ENCODE peak calls at places on chromosome 17, in seven cellular contexts. One of them, this sample, is unnamed.

GRCh38 chr17:73030501-73030911 is 62.0 kb downstream of the SLC39A11 start:
- DNase-seq in NCI-H1105: no peak
- DNase-seq in HFF-Myc: no peak
- DNase-seq in WTC11: no peak
- DNase-seq in NCI-H460: no peak
- DNase-seq in Peyer's patch: no peak
- DNase-seq in GM12865: no peak
- DNase-seq in this sample: no peak

GRCh38 chr17:48322060-48322459 is 108.0 kb downstream of the SKAP1 start:
- DNase-seq in Peyer's patch: no peak
- DNase-seq in HFF-Myc: no peak
- DNase-seq in NCI-H1105: no peak
- DNase-seq in NCI-H460: no peak
- DNase-seq in WTC11: no peak
- DNase-seq in GM12865: no peak
- DNase-seq in this sample: no peak

GRCh38 chr17:77596491-77597420 is 361.7 kb upstream of the TNRC6C start:
- DNase-seq in WTC11: no peak
- DNase-seq in GM12865: no peak
- DNase-seq in NCI-H1105: no peak
- DNase-seq in NCI-H460: no peak
- DNase-seq in Peyer's patch: no peak
- DNase-seq in HFF-Myc: no peak
- DNase-seq in this sample: no peak

GRCh38 chr17:77317091-77317519 is 176.3 kb downstream of the SEC14L1 start:
- DNase-seq in GM12865: no peak
- DNase-seq in HFF-Myc: no peak
- DNase-seq in WTC11: no peak
- DNase-seq in Peyer's patch: peak; percentile 46
- DNase-seq in NCI-H460: no peak
- DNase-seq in NCI-H1105: no peak
- DNase-seq in this sample: no peak

GRCh38 chr17:17028878-17029535 is 13.2 kb upstream of the MPRIP start:
- DNase-seq in GM12865: no peak
- DNase-seq in HFF-Myc: no peak
- DNase-seq in Peyer's patch: peak; percentile 49
- DNase-seq in NCI-H460: no peak
- DNase-seq in NCI-H1105: no peak
- DNase-seq in WTC11: no peak
- DNase-seq in this sample: no peak

GRCh38 chr17:8304181-8304910 is 5.7 kb upstream of the ARHGEF15 start:
- DNase-seq in HFF-Myc: no peak
- DNase-seq in GM12865: no peak
- DNase-seq in WTC11: no peak
- DNase-seq in Peyer's patch: no peak
- DNase-seq in NCI-H460: no peak
- DNase-seq in NCI-H1105: no peak
- DNase-seq in this sample: no peak

GRCh38 chr17:44217738-44218343 is 1.6 kb downstream of the UBTF start:
- DNase-seq in GM12865: no peak
- DNase-seq in NCI-H1105: no peak
- DNase-seq in Peyer's patch: no peak
- DNase-seq in HFF-Myc: no peak
- DNase-seq in WTC11: no peak
- DNase-seq in NCI-H460: no peak
- DNase-seq in this sample: no peak

GRCh38 chr17:55746466-55746865 is 4.4 kb upstream of the PCTP start:
- DNase-seq in NCI-H1105: no peak
- DNase-seq in GM12865: no peak
- DNase-seq in Peyer's patch: no peak
- DNase-seq in HFF-Myc: no peak
- DNase-seq in NCI-H460: no peak
- DNase-seq in WTC11: no peak
- DNase-seq in this sample: no peak

GRCh38 chr17:43456661-43457361 is 27.0 kb upstream of the DHX8 start:
- DNase-seq in HFF-Myc: peak; percentile 56
- DNase-seq in NCI-H1105: no peak
- DNase-seq in WTC11: no peak
- DNase-seq in NCI-H460: peak; percentile 92
- DNase-seq in Peyer's patch: no peak
- DNase-seq in GM12865: no peak
- DNase-seq in this sample: no peak

GRCh38 chr17:1108810-1109605 is 70.8 kb downstream of the ABR start:
- DNase-seq in Peyer's patch: peak; percentile 86
- DNase-seq in GM12865: peak; percentile 65
- DNase-seq in NCI-H1105: no peak
- DNase-seq in WTC11: peak; percentile 38
- DNase-seq in NCI-H460: peak; percentile 24
- DNase-seq in HFF-Myc: no peak
- DNase-seq in this sample: peak; percentile 83

GRCh38 chr17:3645310-3645709 is 8.8 kb downstream of the CTNS start:
- DNase-seq in GM12865: no peak
- DNase-seq in HFF-Myc: no peak
- DNase-seq in NCI-H460: no peak
- DNase-seq in Peyer's patch: no peak
- DNase-seq in WTC11: no peak
- DNase-seq in NCI-H1105: no peak
- DNase-seq in this sample: no peak

GRCh38 chr17:48427598-48427997 is 2.4 kb downstream of the SKAP1 start:
- DNase-seq in GM12865: peak; percentile 80
- DNase-seq in HFF-Myc: no peak
- DNase-seq in NCI-H1105: no peak
- DNase-seq in Peyer's patch: no peak
- DNase-seq in NCI-H460: no peak
- DNase-seq in WTC11: no peak
- DNase-seq in this sample: peak; percentile 77

GRCh38 chr17:12765544-12765943 is 23.8 kb upstream of the ARHGAP44 start:
- DNase-seq in NCI-H460: peak; percentile 29
- DNase-seq in GM12865: no peak
- DNase-seq in WTC11: no peak
- DNase-seq in Peyer's patch: no peak
- DNase-seq in HFF-Myc: peak; percentile 46
- DNase-seq in NCI-H1105: no peak
- DNase-seq in this sample: no peak

GRCh38 chr17:4199818-4200402 is 56.9 kb downstream of the CYB5D2 start:
- DNase-seq in NCI-H1105: peak; percentile 43
- DNase-seq in GM12865: peak; percentile 62
- DNase-seq in WTC11: peak; percentile 46
- DNase-seq in Peyer's patch: no peak
- DNase-seq in NCI-H460: peak; percentile 27
- DNase-seq in HFF-Myc: no peak
- DNase-seq in this sample: peak; percentile 76

GRCh38 chr17:80264048-80264792 is 3.6 kb downstream of the RNF213 start:
- DNase-seq in WTC11: no peak
- DNase-seq in NCI-H1105: no peak
- DNase-seq in HFF-Myc: no peak
- DNase-seq in GM12865: peak; percentile 80
- DNase-seq in NCI-H460: no peak
- DNase-seq in Peyer's patch: no peak
- DNase-seq in this sample: no peak